ENCODE peak calls at places on chromosomes 13 and 19, in four cellular contexts. G, S, K and Y are unnamed samples.

GRCh38 chr13:51425410-51426042 is 27.3 kb downstream of the INTS6 start:
- DNase-seq in G (no peak), S (no peak), K (no peak), Y (no peak)

GRCh38 chr13:44048326-44048725 is 168.6 kb downstream of the LACC1 start:
- DNase-seq in G (no peak), S (no peak), K (no peak), Y (no peak)

GRCh38 chr13:101211261-101211660 is 205.0 kb downstream of the NALCN start:
- DNase-seq in G (no peak), S (no peak), K (no peak), Y (no peak)

GRCh38 chr13:110238795-110239194 is 68.2 kb downstream of the COL4A1 start:
- DNase-seq in G (no peak), S (no peak), K (no peak), Y (no peak)

GRCh38 chr19:54190942-54191670 is at the start of gene TSEN34:
- DNase-seq in G (peak; percentile 76), S (peak; percentile 47), K (peak; percentile 82), Y (peak; percentile 88)

GRCh38 chr13:29922281-29922821 is 71.9 kb upstream of the UBL3 start:
- DNase-seq in G (no peak), S (no peak), K (no peak), Y (no peak)

GRCh38 chr19:41426116-41426841 is 895 bp downstream of the B3GNT8 start:
- DNase-seq in G (no peak), S (no peak), K (no peak), Y (no peak)

GRCh38 chr19:42316223-42317211 is 3.4 kb downstream of the TMEM145 start:
- DNase-seq in G (no peak), S (no peak), K (no peak), Y (no peak)

GRCh38 chr19:751501-752341 is 809 bp downstream of the MISP start:
- DNase-seq in G (no peak), S (no peak), K (no peak), Y (no peak)

GRCh38 chr13:73800011-73800410 is 334.2 kb downstream of the KLF12 start:
- DNase-seq in G (no peak), S (no peak), K (no peak), Y (no peak)

GRCh38 chr13:36601186-36601585 is 72.6 kb upstream of the SERTM1 start:
- DNase-seq in G (no peak), S (peak; percentile 15), K (no peak), Y (no peak)

GRCh38 chr19:55279773-55280643 is at the start of gene HSPBP1:
- DNase-seq in G (peak; percentile 89), S (peak; percentile 89), K (peak; percentile 91), Y (peak; percentile 96)

GRCh38 chr19:40445945-40446784 is 2.0 kb upstream of the SERTAD3 start:
- DNase-seq in G (no peak), S (no peak), K (no peak), Y (no peak)

GRCh38 chr19:29232315-29232852 is 19.4 kb upstream of the UQCRFS1 start:
- DNase-seq in G (no peak), S (no peak), K (no peak), Y (no peak)

GRCh38 chr19:10061717-10062310 is 24.3 kb upstream of the SHFL start:
- DNase-seq in G (no peak), S (no peak), K (no peak), Y (no peak)

GRCh38 chr19:39684283-39684682 is 20.0 kb upstream of the LGALS14 start:
- DNase-seq in G (no peak), S (no peak), K (no peak), Y (no peak)

GRCh38 chr13:110644892-110645521 is 29.7 kb downstream of the NAXD start:
- DNase-seq in G (no peak), S (no peak), K (peak; percentile 30), Y (peak; percentile 50)

GRCh38 chr13:93254775-93255174 is 28.2 kb downstream of the GPC6 start:
- DNase-seq in G (no peak), S (no peak), K (no peak), Y (no peak)

GRCh38 chr13:99086869-99087129 is 108.9 kb upstream of the DOCK9 start:
- DNase-seq in G (no peak), S (no peak), K (no peak), Y (peak; percentile 44)

GRCh38 chr13:95643814-95644598 is 500 bp downstream of the DZIP1 start:
- DNase-seq in G (no peak), S (no peak), K (no peak), Y (no peak)

GRCh38 chr13:113539822-113540221 is 44.7 kb upstream of the TFDP1 start:
- DNase-seq in G (no peak), S (no peak), K (no peak), Y (no peak)

GRCh38 chr19:12450817-12451216 is 10.0 kb upstream of the ZNF443 start:
- DNase-seq in G (no peak), S (no peak), K (no peak), Y (no peak)

GRCh38 chr19:51082641-51083040 is at the start of gene KLK14:
- DNase-seq in G (no peak), S (no peak), K (no peak), Y (no peak)

GRCh38 chr19:58387338-58388174 is 487 bp downstream of the RPS5 start:
- DNase-seq in G (no peak), S (no peak), K (no peak), Y (no peak)

GRCh38 chr13:28282451-28282850 is 144.1 kb downstream of the PAN3 start:
- DNase-seq in G (no peak), S (no peak), K (no peak), Y (no peak)

GRCh38 chr19:50416815-50417137 is 2.0 kb upstream of the SPIB start:
- DNase-seq in G (no peak), S (no peak), K (no peak), Y (no peak)

GRCh38 chr13:74290324-74290773 is 156.1 kb upstream of the KLF12 start:
- DNase-seq in G (no peak), S (peak; percentile 21), K (peak; percentile 10), Y (peak; percentile 83)

GRCh38 chr19:944663-945241 is 18.9 kb downstream of the ARID3A start:
- DNase-seq in G (no peak), S (no peak), K (no peak), Y (no peak)

GRCh38 chr19:1882089-1882785 is 3.1 kb downstream of the ABHD17A start:
- DNase-seq in G (peak; percentile 57), S (no peak), K (peak; percentile 74), Y (peak; percentile 60)

GRCh38 chr13:101627556-101627943 is 175.1 kb downstream of the ITGBL1 start:
- DNase-seq in G (no peak), S (no peak), K (no peak), Y (no peak)

GRCh38 chr19:32397736-32398135 is 7.8 kb upstream of the DPY19L3 start:
- DNase-seq in G (no peak), S (no peak), K (no peak), Y (no peak)